ENCODE peak calls at places on chromosomes 1 and 21, in six cellular contexts. G, U, A, S, J and C are unnamed samples.
A peak's percentile ranks its signal among the peaks of the same experiment; 100 is the strongest.

GRCh38 chr1:40435876-40436275 is 14.4 kb upstream of the ZFP69B start:
- DNase-seq in S (no peak), J (no peak), U (no peak), G (no peak), A (no peak), C (no peak)

GRCh38 chr1:222948079-222948478 is 133.2 kb downstream of the DISP1 start:
- DNase-seq in A (no peak), J (no peak), G (no peak), S (no peak), U (no peak), C (no peak)

GRCh38 chr1:201648911-201649775 is 110.2 kb downstream of the NAV1 start:
- DNase-seq in G (no peak), S (no peak), J (no peak), A (no peak), U (peak; percentile 19), C (no peak)

GRCh38 chr1:40825430-40825778 is 36.8 kb downstream of the CITED4 start:
- DNase-seq in G (no peak), A (no peak), J (no peak), S (no peak), U (no peak), C (no peak)

GRCh38 chr1:109628540-109629321 is 9.1 kb downstream of the AMPD2 start:
- DNase-seq in U (no peak), J (no peak), G (no peak), S (no peak), A (no peak), C (peak; percentile 6)

GRCh38 chr1:205279986-205280385 is 41.6 kb downstream of the NUAK2 start:
- DNase-seq in U (no peak), G (no peak), S (no peak), A (no peak), J (peak; percentile 44), C (no peak)

GRCh38 chr1:63122051-63122450 is 200.3 kb upstream of the FOXD3 start:
- DNase-seq in A (no peak), G (no peak), U (no peak), J (no peak), S (no peak), C (no peak)

GRCh38 chr1:22888320-22889075 is 84.2 kb downstream of the LACTBL1 start:
- DNase-seq in S (no peak), A (no peak), U (no peak), G (no peak), J (no peak), C (no peak)

GRCh38 chr1:225754940-225755635 is 22.5 kb upstream of the SRP9 start:
- DNase-seq in G (no peak), U (peak; percentile 69), J (peak; percentile 93), S (peak; percentile 63), A (no peak), C (no peak)

GRCh38 chr1:156862602-156863599 is 2.2 kb downstream of the NTRK1 start:
- DNase-seq in U (no peak), S (no peak), J (no peak), G (no peak), A (no peak), C (no peak)

GRCh38 chr21:46323227-46323709 is 402 bp downstream of the C21orf58 start:
- DNase-seq in U (no peak), A (no peak), J (no peak), S (no peak), G (peak; percentile 11), C (no peak)

GRCh38 chr1:40281852-40282251 is 23.8 kb downstream of the ZMPSTE24 start:
- DNase-seq in S (no peak), U (no peak), J (no peak), G (no peak), A (no peak), C (no peak)

GRCh38 chr21:28538987-28539622 is 453.6 kb downstream of the LTN1 start:
- DNase-seq in A (no peak), J (no peak), S (no peak), G (no peak), U (no peak), C (no peak)

GRCh38 chr1:110068646-110069301 is 1.7 kb downstream of the ALX3 start:
- DNase-seq in S (no peak), J (no peak), G (peak; percentile 31), U (no peak), A (no peak), C (no peak)

GRCh38 chr1:8858888-8859706 is 19.4 kb downstream of the ENO1 start:
- DNase-seq in G (peak; percentile 59), A (no peak), U (peak; percentile 49), S (no peak), J (peak; percentile 43), C (peak; percentile 45)

GRCh38 chr1:221347706-221348105 is 394.2 kb downstream of the DUSP10 start:
- DNase-seq in S (no peak), U (no peak), G (no peak), A (no peak), J (no peak), C (no peak)

GRCh38 chr1:30445449-30445848 is 277.9 kb downstream of the MATN1 start:
- DNase-seq in A (no peak), G (no peak), J (no peak), S (no peak), U (no peak), C (no peak)

GRCh38 chr1:30886710-30887428 is 21.7 kb downstream of the SDC3 start:
- DNase-seq in A (no peak), G (no peak), J (peak; percentile 37), S (no peak), U (no peak), C (no peak)

GRCh38 chr1:235315173-235315572 is 12.8 kb downstream of the ARID4B start:
- DNase-seq in S (no peak), U (no peak), A (no peak), J (no peak), G (no peak), C (no peak)

GRCh38 chr1:235317179-235317578 is 10.8 kb downstream of the ARID4B start:
- DNase-seq in U (no peak), A (no peak), S (no peak), J (no peak), G (no peak), C (no peak)

GRCh38 chr1:235320521-235321179 is 7.3 kb downstream of the ARID4B start:
- DNase-seq in U (no peak), S (no peak), G (no peak), J (no peak), A (no peak), C (no peak)

GRCh38 chr1:235315735-235316134 is 12.2 kb downstream of the ARID4B start:
- DNase-seq in U (no peak), S (no peak), G (no peak), J (no peak), A (no peak), C (no peak)

GRCh38 chr1:235319255-235319654 is 8.7 kb downstream of the ARID4B start:
- DNase-seq in S (no peak), G (no peak), A (no peak), J (no peak), U (no peak), C (no peak)
- H3K4me1 ChIP-seq in S (no peaks in the 10 kb centered on the region), G (peaks cover 54% of the 10 kb centered on the region), A (peaks cover 5% of the 10 kb centered on the region), J (no peaks in the 10 kb centered on the region), U (peaks cover 24% of the 10 kb centered on the region), C (peaks cover 3% of the 10 kb centered on the region)

DNA sequence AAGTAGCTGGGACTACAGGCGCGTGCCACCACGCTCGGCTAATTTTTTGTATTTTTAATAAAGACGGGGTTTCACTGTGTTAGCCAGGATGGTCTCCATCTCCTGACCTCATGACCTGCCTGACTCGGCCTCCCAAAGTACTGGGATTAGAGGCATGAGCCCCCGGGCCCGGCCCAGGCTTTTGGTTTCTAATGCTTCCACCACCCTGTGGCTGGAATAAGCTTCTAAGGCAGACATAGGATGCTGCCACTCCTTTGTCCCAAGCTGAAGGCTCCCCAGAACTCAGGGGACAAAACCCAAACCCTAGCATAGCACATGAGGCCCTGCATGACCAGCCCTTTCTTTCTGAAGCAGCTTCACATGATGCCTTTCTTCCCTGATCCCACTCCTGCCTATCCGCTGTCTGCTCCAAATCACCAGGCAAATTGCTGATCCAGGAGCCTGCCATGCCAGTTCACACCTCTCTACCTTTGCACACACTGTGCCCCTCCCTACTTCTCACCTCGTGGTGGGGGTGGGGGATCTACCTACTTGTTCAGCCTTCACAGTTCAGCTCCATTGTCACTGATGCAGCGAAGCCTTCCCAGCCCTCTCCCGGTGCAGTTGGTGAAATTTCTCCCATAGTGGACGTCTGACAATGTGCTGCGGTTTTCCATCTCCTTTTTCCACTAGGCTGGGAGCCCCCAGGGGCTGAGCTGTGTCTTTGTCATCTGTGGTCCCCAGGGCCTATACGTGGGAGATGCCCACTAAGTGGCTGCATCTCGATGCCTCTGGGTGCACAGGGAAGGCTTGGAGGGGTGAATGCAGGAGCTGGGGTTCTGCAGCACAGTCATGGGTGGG is 6.9 kb downstream of the PTPRU start:
- DNase-seq in J (no peak), S (no peak), U (no peak), G (no peak), A (no peak), C (no peak)
- H3K27ac ChIP-seq in J (no peak overlapping the region), S (no peak overlapping the region), U (no peak overlapping the region), G (no peak overlapping the region), A (no peak overlapping the region), C (no peak overlapping the region)

DNA sequence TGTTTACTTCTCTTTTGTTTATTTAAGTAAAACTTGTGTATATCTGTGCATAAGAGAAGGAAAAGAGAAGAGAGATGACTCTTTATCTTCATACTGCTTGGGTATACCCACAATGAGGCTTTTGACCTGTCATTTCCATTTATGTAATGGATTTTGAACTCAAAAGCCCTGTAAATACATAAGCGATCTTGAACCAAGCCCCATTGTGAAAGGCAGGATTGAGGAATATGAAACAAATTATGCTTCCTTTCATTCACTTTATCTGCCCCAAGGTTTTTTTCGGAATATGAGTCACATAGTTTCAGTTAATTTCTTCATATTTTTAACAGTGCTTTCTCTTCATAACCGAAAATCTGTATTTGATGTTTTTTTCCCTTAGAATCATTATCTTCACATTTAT is 21.4 kb downstream of the CNST start:
- DNase-seq in S (no peak), J (no peak), A (no peak), G (no peak), U (no peak), C (no peak)
- H3K4me1 ChIP-seq in S (peaks cover 10% of the 10 kb centered on the region), J (peaks cover 13% of the 10 kb centered on the region), A (peaks cover 12% of the 10 kb centered on the region), G (peaks cover 30% of the 10 kb centered on the region), U (peaks cover 28% of the 10 kb centered on the region), C (peaks cover 7% of the 10 kb centered on the region)

GRCh38 chr1:116511459-116512019 is 59.3 kb downstream of the CD58 start:
- DNase-seq in J (no peak), U (no peak), G (no peak), A (no peak), S (no peak), C (no peak)

GRCh38 chr1:116515702-116516101 is 55.1 kb downstream of the CD58 start:
- DNase-seq in J (no peak), S (no peak), A (no peak), U (no peak), G (peak; percentile 30), C (no peak)

GRCh38 chr1:116516631-116517030 is 54.2 kb downstream of the CD58 start:
- DNase-seq in A (no peak), J (no peak), S (no peak), U (no peak), G (no peak), C (no peak)

GRCh38 chr1:116513956-116514355 is 56.9 kb downstream of the CD58 start:
- DNase-seq in S (peak; percentile 75), J (no peak), A (no peak), G (no peak), U (no peak), C (no peak)

GRCh38 chr1:116514708-116515525 is 55.9 kb downstream of the CD58 start:
- DNase-seq in S (no peak), U (no peak), G (peak; percentile 65), J (peak; percentile 35), A (peak; percentile 88), C (no peak)
- H3K27ac ChIP-seq in S (peak overlapping the region; percentile 24), U (no peak overlapping the region), G (peak overlapping the region; percentile 50), J (peak overlapping the region; percentile 81), A (peak overlapping the region; percentile 85), C (no peak overlapping the region)